ENCODE peak calls at places on chromosome 17, in six cellular contexts. K, P, X, B, I and F are unnamed samples.

GRCh38 chr17:20263595-20263994 is 203.7 kb downstream of the LGALS9B start:
- DNase-seq in K (no peak), P (peak), X (no peak), B (peak), I (no peak), F (peak)

GRCh38 chr17:4304417-4305027 is 40.7 kb upstream of the ANKFY1 start:
- DNase-seq in K (no peak), P (peak), X (peak), B (peak), I (peak), F (peak)

GRCh38 chr17:15659663-15660062 is 24.4 kb downstream of the TRIM16 start:
- DNase-seq in K (no peak), P (no peak), X (no peak), B (no peak), I (no peak), F (no peak)

GRCh38 chr17:61400786-61401279 is 1.2 kb downstream of the TBX2 start:
- DNase-seq in K (no peak), P (peak), X (no peak), B (peak), I (no peak), F (no peak)

GRCh38 chr17:30415491-30415890 is 36.8 kb downstream of the CPD start:
- DNase-seq in K (no peak), P (no peak), X (no peak), B (peak), I (no peak), F (no peak)

GRCh38 chr17:67700720-67701119 is 17.0 kb upstream of the NOL11 start:
- DNase-seq in K (no peak), P (no peak), X (no peak), B (no peak), I (no peak), F (no peak)

GRCh38 chr17:72308744-72309395 is 188.1 kb downstream of the SOX9 start:
- DNase-seq in K (no peak), P (no peak), X (no peak), B (no peak), I (no peak), F (no peak)

GRCh38 chr17:17206913-17207368 is 808 bp upstream of the PLD6 start:
- DNase-seq in K (no peak), P (peak), X (no peak), B (peak), I (no peak), F (no peak)

GRCh38 chr17:146983-147761 is 9.8 kb downstream of the SCGB1C2 start:
- DNase-seq in K (no peak), P (no peak), X (no peak), B (no peak), I (no peak), F (no peak)

GRCh38 chr17:55549140-55549539 is 37.9 kb upstream of the SMIM36 start:
- DNase-seq in K (no peak), P (no peak), X (no peak), B (peak), I (no peak), F (peak)

GRCh38 chr17:41500131-41500911 is 5.1 kb downstream of the KRT13 start:
- DNase-seq in K (no peak), P (peak), X (no peak), B (peak), I (no peak), F (peak)

GRCh38 chr17:63601439-63602371 is 1.0 kb downstream of the TACO1 start:
- DNase-seq in K (no peak), P (peak), X (no peak), B (peak), I (no peak), F (no peak)

GRCh38 chr17:49191917-49192741 is 18.2 kb downstream of the GNGT2 start:
- DNase-seq in K (peak), P (peak), X (peak), B (peak), I (peak), F (peak)

GRCh38 chr17:39703913-39704312 is 4.0 kb downstream of the ERBB2 start:
- DNase-seq in K (no peak), P (no peak), X (no peak), B (no peak), I (no peak), F (no peak)

GRCh38 chr17:39704821-39705551 is 5.1 kb downstream of the ERBB2 start:
- DNase-seq in K (no peak), P (peak), X (no peak), B (peak), I (peak), F (peak)

GRCh38 chr17:39701784-39702422 is 2.0 kb downstream of the ERBB2 start:
- DNase-seq in K (no peak), P (no peak), X (no peak), B (no peak), I (no peak), F (no peak)

GRCh38 chr17:39701012-39701783 is 1.3 kb downstream of the ERBB2 start:
- DNase-seq in K (no peak), P (no peak), X (no peak), B (no peak), I (no peak), F (no peak)

DNA sequence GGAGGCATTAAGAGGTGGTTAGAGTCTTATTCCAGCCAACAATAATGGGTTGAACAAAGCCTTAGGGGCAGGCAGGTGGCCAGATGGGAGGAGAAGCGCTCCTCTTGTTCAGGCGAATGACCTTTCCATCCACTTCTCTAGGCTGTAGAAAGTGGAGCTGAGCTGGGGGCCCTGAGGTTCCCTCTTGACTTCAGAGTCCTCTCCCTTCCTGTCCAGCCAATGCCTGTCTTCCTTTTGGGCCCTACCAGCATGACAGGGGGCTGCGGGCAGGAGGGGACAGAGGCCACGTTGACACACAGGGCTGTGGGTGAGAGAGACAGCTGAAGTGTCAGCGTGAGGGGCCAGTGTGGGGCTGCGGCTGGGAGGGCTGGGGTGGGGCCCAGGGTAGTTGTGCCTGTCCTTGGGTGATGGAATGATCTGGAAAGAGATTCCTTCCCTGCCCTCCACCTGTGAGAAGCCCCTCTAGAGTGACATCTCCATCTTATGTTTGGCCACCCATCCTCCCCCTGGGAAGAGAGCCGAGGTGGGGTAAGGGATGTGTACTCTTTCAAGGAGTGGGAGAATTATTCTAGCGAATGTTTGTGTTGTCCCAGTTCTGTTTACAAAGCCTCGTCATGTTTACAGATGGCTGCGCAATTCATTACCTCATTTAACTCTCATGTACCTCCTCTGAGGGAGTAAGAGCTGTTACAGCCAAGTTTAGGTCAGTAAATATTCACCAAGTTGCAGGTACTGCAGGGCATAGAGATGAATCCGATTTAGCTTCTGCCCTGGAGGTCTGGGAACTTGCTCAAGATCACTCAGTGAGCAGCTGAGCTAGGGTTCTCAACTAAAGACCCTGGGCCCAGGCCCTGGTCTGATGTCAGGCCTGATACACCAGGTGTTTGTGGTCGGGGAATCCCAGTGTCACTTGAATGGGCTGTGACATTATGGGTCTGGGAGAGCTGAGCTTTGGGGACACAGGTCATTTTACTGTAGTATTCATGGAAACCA is 3.3 kb downstream of the ERBB2 start:
- DNase-seq in K (no peak), P (peak), X (no peak), B (no peak), I (peak), F (no peak)
- H3K4me3 ChIP-seq in K (no peak), P (no peak), X (no peak), B (no peak), I (no peak), F (no peak)

DNA sequence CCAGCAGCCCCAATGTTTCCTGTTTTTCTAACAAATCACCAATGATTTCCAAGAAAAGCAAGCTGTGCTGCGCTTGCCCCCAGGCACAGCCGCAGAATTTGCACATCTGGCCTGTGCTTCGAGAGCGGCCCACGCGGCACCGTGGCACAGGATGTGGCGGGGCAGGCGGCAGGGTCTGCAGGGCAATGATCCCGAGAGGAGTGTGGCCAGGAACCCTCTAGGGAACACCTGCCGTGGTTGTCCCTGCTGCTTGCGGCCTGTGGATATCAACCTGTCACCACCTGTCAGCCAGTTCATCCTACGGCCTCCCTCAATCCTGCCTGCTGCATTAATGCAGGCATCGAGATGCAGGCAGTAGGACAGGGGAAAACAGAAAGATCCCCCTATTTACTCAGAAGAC is 24.0 kb downstream of the PIK3R5 start:
- DNase-seq in K (no peak), P (no peak), X (peak), B (no peak), I (no peak), F (no peak)
- H3K4me3 ChIP-seq in K (no peak), P (no peak), X (peak), B (no peak), I (no peak), F (no peak)

DNA sequence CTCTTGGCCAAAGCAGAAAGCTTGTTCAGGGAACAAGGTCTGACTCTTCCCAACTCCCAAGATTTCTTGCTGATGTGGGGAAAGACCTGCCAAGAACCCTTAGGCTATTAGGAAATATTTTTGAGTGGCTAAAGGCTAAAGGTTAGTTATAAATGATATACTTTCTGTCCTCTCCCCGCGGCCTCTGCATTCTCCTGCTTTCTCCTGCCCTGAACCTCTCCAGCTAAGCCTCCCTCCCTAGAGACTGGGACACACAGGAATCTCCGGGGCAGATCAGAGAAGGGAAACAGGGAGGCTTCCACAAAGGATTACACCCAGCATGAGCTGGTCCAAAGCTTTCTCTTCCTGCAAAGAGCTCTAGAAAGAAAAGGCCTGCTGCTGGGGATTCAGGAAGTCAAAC is 2.3 kb downstream of the SLC43A2 start:
- DNase-seq in K (no peak), P (peak), X (no peak), B (no peak), I (no peak), F (no peak)
- H3K4me3 ChIP-seq in K (peak), P (no peak), X (no peak), B (no peak), I (no peak), F (no peak)

GRCh38 chr17:82029990-82030469 is 1.4 kb upstream of the RAC3 start:
- DNase-seq in K (no peak), P (no peak), X (no peak), B (no peak), I (no peak), F (no peak)

GRCh38 chr17:82031303-82031884 is at the start of gene RAC3:
- DNase-seq in K (no peak), P (no peak), X (no peak), B (peak), I (no peak), F (no peak)

GRCh38 chr17:82031885-82032627 is 578 bp downstream of the RAC3 start:
- DNase-seq in K (no peak), P (no peak), X (no peak), B (no peak), I (peak), F (no peak)

GRCh38 chr17:82029391-82029790 is 2.1 kb upstream of the RAC3 start:
- DNase-seq in K (no peak), P (no peak), X (no peak), B (no peak), I (no peak), F (no peak)

GRCh38 chr17:82030470-82031302 is 792 bp upstream of the RAC3 start:
- DNase-seq in K (peak), P (peak), X (peak), B (peak), I (peak), F (peak)
- H3K4me3 ChIP-seq in K (peak), P (peak), X (peak), B (peak), I (peak), F (peak)

GRCh38 chr17:1399679-1400512 is at the start of gene YWHAE:
- DNase-seq in K (peak), P (peak), X (peak), B (peak), I (peak), F (peak)
- H3K4me3 ChIP-seq in K (peak), P (peak), X (peak), B (peak), I (peak), F (peak)

GRCh38 chr17:77437017-77437416 is 296.2 kb downstream of the SEC14L1 start:
- DNase-seq in K (no peak), P (peak), X (no peak), B (peak), I (no peak), F (peak)

GRCh38 chr17:77436481-77436880 is 295.7 kb downstream of the SEC14L1 start:
- DNase-seq in K (no peak), P (no peak), X (no peak), B (no peak), I (no peak), F (no peak)

GRCh38 chr17:77435272-77436057 is 294.7 kb downstream of the SEC14L1 start:
- DNase-seq in K (no peak), P (no peak), X (peak), B (no peak), I (no peak), F (no peak)

GRCh38 chr17:77434136-77435114 is 293.7 kb downstream of the SEC14L1 start:
- DNase-seq in K (no peak), P (no peak), X (no peak), B (no peak), I (no peak), F (no peak)

GRCh38 chr17:77436058-77436442 is 295.3 kb downstream of the SEC14L1 start:
- DNase-seq in K (peak), P (peak), X (no peak), B (peak), I (no peak), F (no peak)
- H3K4me3 ChIP-seq in K (no peak), P (no peak), X (peak), B (no peak), I (no peak), F (no peak)

GRCh38 chr17:70365098-70365583 is 195.8 kb downstream of the KCNJ2 start:
- DNase-seq in K (no peak), P (peak), X (no peak), B (peak), I (no peak), F (peak)
- H3K4me3 ChIP-seq in K (no peak), P (no peak), X (no peak), B (peak), I (no peak), F (no peak)

DNA sequence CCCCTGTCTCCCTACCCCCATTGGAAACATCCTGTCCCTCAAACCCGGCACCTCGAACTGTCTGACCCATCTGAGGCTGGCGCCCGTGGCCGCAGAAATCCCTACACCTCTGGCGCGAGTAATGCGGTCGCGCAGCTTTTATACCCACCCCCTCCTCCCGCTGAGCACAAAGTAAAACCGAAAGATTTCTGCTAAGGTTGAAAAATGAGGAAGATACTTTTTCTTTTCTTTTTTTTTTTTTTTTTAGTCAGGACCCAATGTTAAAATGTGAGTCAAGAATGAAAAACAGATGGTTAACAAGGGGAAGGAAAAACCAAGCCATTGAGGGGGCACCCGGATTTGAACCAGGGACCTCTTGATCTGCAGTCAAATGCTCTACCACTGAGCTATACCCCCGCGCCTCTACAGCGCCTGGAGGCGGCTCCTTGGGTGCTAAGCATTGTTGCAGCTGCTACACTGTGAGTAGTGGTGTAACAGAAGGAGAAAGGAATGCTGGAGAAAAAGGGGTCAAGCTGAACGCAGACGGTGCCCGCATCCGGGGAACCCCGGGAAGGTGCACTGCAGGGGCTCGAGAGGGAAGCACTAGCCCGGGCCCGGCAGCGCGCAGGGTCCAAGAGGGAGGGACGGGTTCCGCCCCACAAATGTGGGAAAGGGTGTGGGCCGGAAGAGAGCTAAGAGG is 751 bp upstream of the LASP1 start:
- DNase-seq in K (peak), P (peak), X (peak), B (peak), I (peak), F (peak)
- H3K4me3 ChIP-seq in K (peak), P (peak), X (peak), B (peak), I (peak), F (peak)

GRCh38 chr17:44759096-44759915 is 518 bp downstream of the ADAM11 start:
- DNase-seq in K (no peak), P (no peak), X (no peak), B (peak), I (no peak), F (no peak)

GRCh38 chr17:44757918-44758413 is 822 bp upstream of the ADAM11 start:
- DNase-seq in K (no peak), P (no peak), X (no peak), B (no peak), I (no peak), F (no peak)

GRCh38 chr17:44757045-44757917 is 1.5 kb upstream of the ADAM11 start:
- DNase-seq in K (peak), P (no peak), X (no peak), B (no peak), I (no peak), F (no peak)

GRCh38 chr17:44759916-44760243 is 1.1 kb downstream of the ADAM11 start:
- DNase-seq in K (no peak), P (no peak), X (no peak), B (no peak), I (no peak), F (no peak)

GRCh38 chr17:44758414-44759095 is at the start of gene ADAM11:
- DNase-seq in K (no peak), P (no peak), X (no peak), B (peak), I (no peak), F (no peak)
- H3K4me3 ChIP-seq in K (peak), P (peak), X (no peak), B (peak), I (peak), F (peak)